ENCODE peak calls at places on chromosomes 4 and X, in nine cellular contexts. V, P, K, Y, W, Z, S, Q and E are unnamed samples.

GRCh38 chrX:10021461-10022272 is 54.5 kb downstream of the CLDN34 start:
- DNase-seq in Y (no peak), W (no peak), S (no peak), K (no peak), P (no peak), Z (no peak), V (no peak), Q (no peak), E (no peak)

GRCh38 chr4:83189631-83190136 is 75.2 kb upstream of the PLAC8 start:
- DNase-seq in K (peak; percentile 61), W (no peak), Q (no peak), P (no peak), Z (no peak), V (no peak), S (no peak), Y (no peak), E (no peak)

GRCh38 chrX:139559383-139560042 is 29.0 kb downstream of the F9 start:
- DNase-seq in Y (peak; percentile 24), Z (no peak), V (peak; percentile 16), P (no peak), Q (peak; percentile 29), S (peak; percentile 68), K (peak; percentile 71), W (no peak), E (no peak)

GRCh38 chrX:122055450-122055849 is 1008.0 kb downstream of the GLUD2 start:
- DNase-seq in P (no peak), Q (no peak), S (no peak), K (no peak), V (no peak), W (no peak), Z (no peak), Y (no peak), E (no peak)

GRCh38 chr4:87089368-87089767 is 131.1 kb downstream of the KLHL8 start:
- DNase-seq in S (no peak), V (no peak), Y (no peak), P (no peak), W (no peak), Q (no peak), Z (no peak), K (no peak), E (no peak)

GRCh38 chr4:140924761-140925392 is 168.7 kb upstream of the TBC1D9 start:
- DNase-seq in V (no peak), W (no peak), Y (no peak), Q (no peak), P (no peak), Z (no peak), K (no peak), S (no peak), E (peak; percentile 45)

GRCh38 chr4:71217688-71218087 is 121.1 kb upstream of the SLC4A4 start:
- DNase-seq in P (no peak), K (no peak), Y (no peak), Q (no peak), W (no peak), V (no peak), S (no peak), Z (no peak), E (no peak)

GRCh38 chr4:74755486-74755885 is 38.8 kb downstream of the BTC start:
- DNase-seq in Q (no peak), V (no peak), S (no peak), P (no peak), W (no peak), Z (no peak), Y (no peak), K (no peak), E (no peak)

GRCh38 chr4:24278693-24279092 is 305.7 kb downstream of the DHX15 start:
- DNase-seq in Q (no peak), W (no peak), Y (no peak), S (no peak), Z (no peak), V (peak; percentile 13), K (no peak), P (no peak), E (no peak)

GRCh38 chr4:139734201-139734874 is 68.7 kb downstream of the MGST2 start:
- DNase-seq in Y (no peak), S (no peak), W (no peak), V (no peak), P (peak; percentile 76), K (no peak), Q (no peak), Z (no peak), E (no peak)

GRCh38 chr4:164304240-164304639 is 449.7 kb upstream of the SMIM31 start:
- DNase-seq in Y (no peak), K (no peak), P (no peak), S (no peak), V (no peak), W (no peak), Q (no peak), Z (no peak), E (no peak)

GRCh38 chr4:173243917-173244658 is 75.5 kb downstream of the GALNT7 start:
- DNase-seq in W (no peak), Q (no peak), Y (no peak), V (no peak), Z (no peak), K (no peak), S (no peak), P (no peak), E (no peak)

GRCh38 chr4:146119845-146120404 is 55.6 kb upstream of the LSM6 start:
- DNase-seq in S (no peak), W (no peak), P (no peak), Y (no peak), K (no peak), Q (no peak), Z (no peak), V (no peak), E (no peak)

GRCh38 chr4:41060352-41061318 is 153.7 kb downstream of the APBB2 start:
- DNase-seq in K (no peak), Q (no peak), P (no peak), W (no peak), S (no peak), V (no peak), Z (no peak), Y (no peak), E (peak; percentile 53)

GRCh38 chr4:55008166-55009056 is 117.0 kb downstream of the KDR start:
- DNase-seq in Z (no peak), V (no peak), Y (no peak), K (peak; percentile 73), Q (peak; percentile 68), W (no peak), P (no peak), S (no peak), E (no peak)

GRCh38 chr4:9946171-9946570 is 75.1 kb downstream of the SLC2A9 start:
- DNase-seq in Q (no peak), Y (no peak), V (no peak), P (no peak), K (no peak), W (no peak), Z (no peak), S (no peak), E (no peak)

GRCh38 chr4:47531241-47531953 is 46.3 kb downstream of the ATP10D start:
- DNase-seq in Q (no peak), W (no peak), P (no peak), Z (peak; percentile 3), K (peak; percentile 51), Y (no peak), V (peak; percentile 95), S (peak; percentile 93), E (no peak)

GRCh38 chr4:76607266-76607799 is 172.3 kb downstream of the SHROOM3 start:
- DNase-seq in V (no peak), W (no peak), S (peak; percentile 96), Q (no peak), Z (no peak), Y (no peak), K (peak; percentile 12), P (no peak), E (no peak)

GRCh38 chr4:68249434-68249833 is 3.9 kb upstream of the TMPRSS11B start:
- DNase-seq in S (peak; percentile 26), W (no peak), Q (no peak), Z (no peak), P (no peak), Y (no peak), V (no peak), K (no peak), E (no peak)

GRCh38 chr4:99847362-99847976 is 30.8 kb downstream of the DAPP1 start:
- DNase-seq in W (no peak), V (no peak), Y (no peak), P (no peak), K (no peak), Q (no peak), S (peak; percentile 90), Z (no peak), E (no peak)

GRCh38 chrX:74377282-74377681 is 44.0 kb upstream of the SLC16A2 start:
- DNase-seq in P (no peak), S (no peak), Q (no peak), V (no peak), K (no peak), Z (no peak), Y (no peak), W (no peak), E (no peak)
- H3K27me3 ChIP-seq in P (no peaks in the 10 kb centered on the region), S (no peaks in the 10 kb centered on the region), Q (no peaks in the 10 kb centered on the region), V (no peaks in the 10 kb centered on the region), K (no peaks in the 10 kb centered on the region), Z (no peaks in the 10 kb centered on the region), Y (no peaks in the 10 kb centered on the region), W (no peaks in the 10 kb centered on the region), E (no peaks in the 10 kb centered on the region)

GRCh38 chr4:7546152-7546808 is 111.5 kb upstream of the PSAPL1 start:
- DNase-seq in Z (no peak), S (no peak), Y (no peak), W (no peak), K (no peak), Q (no peak), V (no peak), P (no peak), E (no peak)
- H3K27me3 ChIP-seq in Z (no peaks in the 10 kb centered on the region), S (peaks cover 53% of the 10 kb centered on the region), Y (no peaks in the 10 kb centered on the region), W (no peaks in the 10 kb centered on the region), K (no peaks in the 10 kb centered on the region), Q (no peaks in the 10 kb centered on the region), V (no peaks in the 10 kb centered on the region), P (no peaks in the 10 kb centered on the region), E (no peaks in the 10 kb centered on the region)

DNA sequence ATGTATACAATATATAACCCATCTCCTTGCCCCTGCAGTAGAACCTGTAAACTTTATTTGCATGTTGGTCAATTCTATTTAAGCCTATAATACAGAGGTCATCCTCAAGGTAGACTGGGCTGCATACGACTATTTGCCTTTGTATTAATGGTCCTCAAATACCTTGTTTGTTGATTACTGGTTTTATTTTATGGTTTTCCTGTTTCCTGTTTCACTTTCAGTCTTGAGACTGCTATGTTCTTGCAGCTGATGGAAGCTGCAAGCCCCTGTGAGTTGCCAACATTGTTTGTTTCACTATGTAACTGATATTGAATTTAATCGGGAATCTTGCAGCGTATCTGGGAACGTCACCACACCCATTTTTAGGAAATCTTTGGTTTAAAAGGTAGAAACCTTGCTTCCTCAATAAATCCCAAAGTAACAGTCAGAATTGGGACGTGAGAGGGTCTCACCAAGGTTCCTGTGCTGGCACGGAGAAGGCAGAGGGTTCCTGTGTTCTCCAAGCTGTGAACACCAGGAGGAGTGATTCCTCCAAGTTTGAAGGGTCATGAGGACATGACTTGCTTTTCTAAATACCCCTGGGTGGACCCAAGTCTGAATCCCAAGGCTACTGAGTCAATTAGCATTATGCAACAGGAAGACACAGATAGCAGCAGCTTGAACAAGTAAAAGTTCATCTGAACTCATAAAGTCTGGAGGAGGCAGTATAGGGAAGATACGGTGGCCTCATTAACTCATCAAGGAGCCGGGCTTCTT is 110.6 kb upstream of the PNPLA4 start:
- DNase-seq in Q (no peak), V (no peak), K (no peak), S (peak; percentile 70), W (no peak), Z (no peak), P (no peak), Y (no peak), E (no peak)
- H3K27me3 ChIP-seq in Q (no peaks in the 10 kb centered on the region), V (no peaks in the 10 kb centered on the region), K (no peaks in the 10 kb centered on the region), S (no peaks in the 10 kb centered on the region), W (no peaks in the 10 kb centered on the region), Z (no peaks in the 10 kb centered on the region), P (no peaks in the 10 kb centered on the region), Y (no peaks in the 10 kb centered on the region), E (peaks cover 14% of the 10 kb centered on the region)

GRCh38 chrX:124771292-124771691 is 424.9 kb downstream of the SH2D1A start:
- DNase-seq in Y (no peak), W (no peak), K (no peak), P (no peak), V (no peak), Q (no peak), Z (no peak), S (no peak), E (no peak)
- H3K27me3 ChIP-seq in Y (no peaks in the 10 kb centered on the region), W (no peaks in the 10 kb centered on the region), K (no peaks in the 10 kb centered on the region), P (no peaks in the 10 kb centered on the region), V (no peaks in the 10 kb centered on the region), Q (no peaks in the 10 kb centered on the region), Z (no peaks in the 10 kb centered on the region), S (no peaks in the 10 kb centered on the region), E (peaks cover 35% of the 10 kb centered on the region)